ENCODE peak calls at places on chromosomes 5 and 9, in five cellular contexts. H, S, T, Q and O are unnamed samples.

GRCh38 chr5:30194595-30194994 is 998.9 kb upstream of the CDH6 start:
- DNase-seq in H (no peak), T (no peak), S (no peak), Q (no peak), O (no peak)

GRCh38 chr5:67030289-67031069 is 166.1 kb downstream of the CD180 start:
- DNase-seq in Q (no peak), H (no peak), S (no peak), T (no peak), O (no peak)

GRCh38 chr5:146111409-146111808 is 6.0 kb upstream of the PLAC8L1 start:
- DNase-seq in T (no peak), S (no peak), Q (no peak), H (no peak), O (no peak)

GRCh38 chr9:126438757-126439401 is 112.2 kb downstream of the MVB12B start:
- DNase-seq in Q (no peak), S (no peak), H (no peak), T (no peak), O (no peak)

GRCh38 chr9:120385606-120386389 is 194.2 kb downstream of the CDK5RAP2 start:
- DNase-seq in S (no peak), Q (no peak), H (no peak), T (no peak), O (no peak)

GRCh38 chr5:140358738-140359310 is 1.2 kb upstream of the SLC4A9 start:
- DNase-seq in S (no peak), T (no peak), H (peak; percentile 72), Q (no peak), O (no peak)

GRCh38 chr5:180129291-180130190 is 58.0 kb upstream of the RNF130 start:
- DNase-seq in T (no peak), Q (no peak), H (no peak), S (no peak), O (no peak)

GRCh38 chr9:36163840-36164175 is 5.4 kb upstream of the CCIN start:
- DNase-seq in S (no peak), H (no peak), T (no peak), Q (no peak), O (no peak)

GRCh38 chr9:132513416-132513815 is 69.0 kb upstream of the BARHL1 start:
- DNase-seq in S (no peak), T (no peak), H (no peak), Q (no peak), O (no peak)

GRCh38 chr9:93130861-93131481 is 3.1 kb downstream of the NINJ1 start:
- DNase-seq in S (no peak), Q (no peak), H (no peak), T (no peak), O (no peak)

GRCh38 chr9:28365020-28365640 is 791.8 kb upstream of the C9orf72 start:
- DNase-seq in T (no peak), H (no peak), S (no peak), Q (no peak), O (no peak)

GRCh38 chr5:14745188-14745563 is 80.7 kb downstream of the OTULIN start:
- DNase-seq in S (no peak), H (no peak), Q (no peak), T (no peak), O (no peak)

GRCh38 chr5:123094227-123094918 is 5.3 kb downstream of the PRDM6 start:
- DNase-seq in S (no peak), H (no peak), Q (no peak), T (no peak), O (no peak)

GRCh38 chr5:72786676-72787075 is 29.8 kb upstream of the TNPO1 start:
- DNase-seq in S (no peak), Q (no peak), T (no peak), H (no peak), O (no peak)

GRCh38 chr5:135232958-135233357 is 166.1 kb downstream of the MACROH2A1 start:
- DNase-seq in T (no peak), S (peak; percentile 28), Q (no peak), H (no peak), O (no peak)

GRCh38 chr5:178234753-178235599 is 2.4 kb upstream of the PHYKPL start:
- DNase-seq in S (peak; percentile 80), Q (peak; percentile 57), T (peak; percentile 62), H (peak; percentile 80), O (peak; percentile 68)
- H3K4me1 ChIP-seq in S (peaks cover 76% of the 10 kb centered on the region), Q (peaks cover 12% of the 10 kb centered on the region), T (peaks cover 10% of the 10 kb centered on the region), H (peaks cover 18% of the 10 kb centered on the region), O (peaks cover 64% of the 10 kb centered on the region)

GRCh38 chr5:109327572-109327971 is 82.2 kb downstream of the PJA2 start:
- DNase-seq in S (no peak), H (no peak), Q (no peak), T (no peak), O (no peak)
- H3K4me1 ChIP-seq in S (peaks cover 7% of the 10 kb centered on the region), H (no peaks in the 10 kb centered on the region), Q (no peaks in the 10 kb centered on the region), T (peaks cover 16% of the 10 kb centered on the region), O (no peaks in the 10 kb centered on the region)

DNA sequence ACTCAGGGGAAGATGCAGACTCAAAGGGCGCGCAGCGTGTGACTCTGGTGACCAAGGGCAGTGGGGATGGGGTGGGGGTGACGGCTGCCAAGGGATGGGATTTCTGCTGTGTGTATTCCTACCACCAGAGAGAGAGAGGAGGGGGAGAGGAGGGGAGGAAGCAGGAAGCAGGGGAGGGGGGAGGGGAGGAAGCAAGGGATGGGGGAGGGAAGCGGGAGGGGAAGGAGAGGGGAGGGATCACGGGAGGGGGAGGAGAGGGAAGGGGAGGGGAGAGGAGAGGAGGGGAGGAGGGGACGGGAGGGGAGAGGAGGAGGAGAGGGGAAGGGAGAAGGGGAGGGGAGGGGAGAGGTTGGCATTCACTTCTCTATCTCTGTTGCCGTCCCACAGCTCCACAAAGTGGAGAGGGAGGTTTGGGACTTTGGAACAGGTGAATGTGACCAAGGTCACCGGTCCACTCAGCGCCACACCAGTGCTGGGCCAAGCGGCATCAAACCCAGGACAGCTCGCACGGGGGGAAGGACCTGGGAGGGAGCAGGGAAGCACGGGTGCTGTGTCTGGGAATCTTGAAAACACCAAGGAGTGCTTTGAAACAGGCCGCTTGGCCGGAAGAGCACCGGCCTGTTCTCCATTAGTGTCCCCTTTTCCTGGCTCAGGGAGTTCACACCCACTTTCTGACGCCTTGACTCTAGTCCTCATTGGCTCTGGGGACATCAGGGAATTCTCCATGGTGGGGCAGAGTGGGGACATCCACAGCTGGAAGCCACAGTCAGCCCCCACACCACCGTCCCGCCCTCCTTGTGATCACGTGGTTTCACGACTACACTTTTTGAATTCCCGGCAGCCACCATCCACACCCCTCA is 77.4 kb downstream of the VAV2 start:
- DNase-seq in S (peak; percentile 27), H (no peak), T (no peak), Q (no peak), O (no peak)
- H3K4me1 ChIP-seq in S (peaks cover 34% of the 10 kb centered on the region), H (no peaks in the 10 kb centered on the region), T (peaks cover 2% of the 10 kb centered on the region), Q (no peaks in the 10 kb centered on the region), O (no peaks in the 10 kb centered on the region)

GRCh38 chr5:177362871-177363507 is 5.3 kb downstream of the RGS14 start:
- DNase-seq in S (peak; percentile 41), H (peak; percentile 79), T (peak; percentile 61), Q (peak; percentile 71), O (peak; percentile 58)
- H3K4me1 ChIP-seq in S (peaks cover 55% of the 10 kb centered on the region), H (peaks cover 3% of the 10 kb centered on the region), T (peaks cover 8% of the 10 kb centered on the region), Q (peaks cover 12% of the 10 kb centered on the region), O (peaks cover 82% of the 10 kb centered on the region)

DNA sequence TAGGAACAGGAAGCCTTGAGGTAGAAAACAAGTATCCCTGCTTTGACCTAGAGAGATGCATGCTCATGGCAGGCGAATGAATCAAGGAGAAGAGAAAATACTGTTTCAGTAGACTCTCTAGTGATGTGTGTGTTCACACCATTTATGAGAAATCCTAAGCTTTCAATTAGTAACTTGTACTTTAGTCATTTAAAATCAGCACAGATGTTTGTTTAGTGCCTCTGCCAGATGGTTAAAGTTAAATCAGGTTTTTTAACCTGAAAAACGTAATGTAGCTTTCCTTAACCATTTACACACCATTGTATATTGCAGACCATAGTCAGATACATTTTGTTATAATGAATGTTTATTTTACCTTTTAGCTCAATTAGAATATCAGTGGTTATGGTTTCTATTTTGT is 5.0 kb downstream of the TJP2 start:
- DNase-seq in T (no peak), Q (no peak), H (no peak), S (no peak), O (no peak)
- H3K4me1 ChIP-seq in T (peaks cover 10% of the 10 kb centered on the region), Q (no peaks in the 10 kb centered on the region), H (peaks cover 34% of the 10 kb centered on the region), S (peaks cover 66% of the 10 kb centered on the region), O (peaks cover 42% of the 10 kb centered on the region)

GRCh38 chr9:76294301-76294700 is 99.9 kb downstream of the RFK start:
- DNase-seq in S (no peak), H (no peak), T (no peak), Q (no peak), O (no peak)
- H3K4me1 ChIP-seq in S (peaks cover 12% of the 10 kb centered on the region), H (no peaks in the 10 kb centered on the region), T (peaks cover 5% of the 10 kb centered on the region), Q (no peaks in the 10 kb centered on the region), O (no peaks in the 10 kb centered on the region)

GRCh38 chr5:158856295-158856694 is 243.4 kb downstream of the EBF1 start:
- DNase-seq in S (no peak), H (no peak), Q (no peak), T (no peak), O (no peak)

GRCh38 chr5:158857376-158857775 is 242.3 kb downstream of the EBF1 start:
- DNase-seq in Q (no peak), S (no peak), T (no peak), H (no peak), O (no peak)

GRCh38 chr5:158858011-158858410 is 241.7 kb downstream of the EBF1 start:
- DNase-seq in T (no peak), S (no peak), H (no peak), Q (no peak), O (no peak)

GRCh38 chr5:158855510-158855909 is 244.2 kb downstream of the EBF1 start:
- DNase-seq in H (peak; percentile 18), T (no peak), S (no peak), Q (no peak), O (no peak)

GRCh38 chr5:158856794-158857193 is 242.9 kb downstream of the EBF1 start:
- DNase-seq in S (no peak), H (no peak), T (no peak), Q (no peak), O (peak; percentile 15)
- H3K4me1 ChIP-seq in S (peaks cover 50% of the 10 kb centered on the region), H (peaks cover 49% of the 10 kb centered on the region), T (peaks cover 7% of the 10 kb centered on the region), Q (no peaks in the 10 kb centered on the region), O (peaks cover 15% of the 10 kb centered on the region)

GRCh38 chr9:116933251-116933650 is 246.1 kb downstream of the TRIM32 start:
- DNase-seq in H (no peak), Q (peak; percentile 33), T (no peak), S (no peak), O (no peak)
- H3K4me1 ChIP-seq in H (no peaks in the 10 kb centered on the region), Q (no peaks in the 10 kb centered on the region), T (no peaks in the 10 kb centered on the region), S (no peaks in the 10 kb centered on the region), O (no peaks in the 10 kb centered on the region)

DNA sequence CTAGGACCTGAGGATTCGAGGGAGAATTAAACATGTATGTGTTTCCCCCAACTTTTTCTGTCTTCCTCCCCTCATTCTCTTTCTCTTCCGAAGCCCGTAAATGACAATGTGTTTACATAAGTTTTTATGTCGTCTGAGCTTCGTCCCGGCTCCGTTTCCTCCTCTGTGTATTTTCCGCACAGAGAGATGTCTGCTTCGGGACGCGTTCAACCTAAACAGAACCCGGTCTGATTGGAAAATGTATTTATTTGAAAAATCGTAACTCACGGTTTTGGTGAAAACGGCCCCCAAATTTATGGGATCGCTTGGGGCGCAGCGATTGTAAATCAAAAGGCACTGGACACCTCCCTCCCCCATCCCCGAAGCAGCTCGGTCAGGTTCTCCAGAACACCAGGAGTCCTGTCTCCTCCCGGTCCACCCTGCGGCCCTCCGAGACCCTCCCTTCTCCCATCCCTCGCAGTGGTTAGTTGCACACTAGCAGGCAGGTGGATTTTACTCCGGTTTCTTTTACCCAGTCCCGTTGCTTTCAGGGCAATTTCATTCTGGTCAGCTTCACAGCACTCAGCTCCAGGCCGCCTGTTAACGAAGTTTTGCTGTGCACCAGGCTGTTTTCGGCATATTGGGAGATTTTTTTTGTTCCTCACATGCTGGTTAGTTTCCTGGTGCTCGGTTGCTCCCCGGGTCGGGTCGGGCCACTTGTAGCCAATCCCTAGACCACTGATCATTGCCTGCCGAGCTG is 5.8 kb upstream of the HAND1 start:
- DNase-seq in S (no peak), T (no peak), Q (no peak), H (no peak), O (no peak)
- H3K4me1 ChIP-seq in S (peaks cover 26% of the 10 kb centered on the region), T (no peaks in the 10 kb centered on the region), Q (no peaks in the 10 kb centered on the region), H (peaks cover under 1% of the 10 kb centered on the region), O (peaks cover 17% of the 10 kb centered on the region)